ENCODE peak calls at places on chromosomes 3 and 15, in seven cellular contexts. One of them, this sample, is unnamed.

GRCh38 chr3:182490601-182491485 is 302.5 kb upstream of the ATP11B start:
- DNase-seq in H54: peak
- DNase-seq in GM12892: no peak
- DNase-seq in body of pancreas: peak
- DNase-seq in breast epithelium: no peak
- DNase-seq in Peyer's patch: no peak
- DNase-seq in upper lobe of left lung: no peak
- DNase-seq in this sample: peak

GRCh38 chr3:72894941-72895552 is 7.2 kb downstream of the GXYLT2 start:
- DNase-seq in H54: no peak
- DNase-seq in GM12892: no peak
- DNase-seq in body of pancreas: no peak
- DNase-seq in breast epithelium: no peak
- DNase-seq in Peyer's patch: no peak
- DNase-seq in upper lobe of left lung: no peak
- DNase-seq in this sample: no peak

GRCh38 chr3:17945018-17945798 is 202.8 kb upstream of the TBC1D5 start:
- DNase-seq in H54: no peak
- DNase-seq in GM12892: no peak
- DNase-seq in body of pancreas: no peak
- DNase-seq in breast epithelium: no peak
- DNase-seq in Peyer's patch: no peak
- DNase-seq in upper lobe of left lung: no peak
- DNase-seq in this sample: no peak

GRCh38 chr15:80921736-80922135 is 67.9 kb downstream of the MESD start:
- DNase-seq in H54: no peak
- DNase-seq in GM12892: no peak
- DNase-seq in body of pancreas: no peak
- DNase-seq in breast epithelium: no peak
- DNase-seq in Peyer's patch: no peak
- DNase-seq in upper lobe of left lung: no peak
- DNase-seq in this sample: no peak

GRCh38 chr3:187773963-187774789 is 28.9 kb upstream of the BCL6 start:
- DNase-seq in H54: no peak
- DNase-seq in GM12892: no peak
- DNase-seq in body of pancreas: peak
- DNase-seq in breast epithelium: no peak
- DNase-seq in Peyer's patch: no peak
- DNase-seq in upper lobe of left lung: peak
- DNase-seq in this sample: no peak

GRCh38 chr3:103385991-103386390 is 951.2 kb downstream of the ZPLD1 start:
- DNase-seq in H54: no peak
- DNase-seq in GM12892: no peak
- DNase-seq in body of pancreas: no peak
- DNase-seq in breast epithelium: no peak
- DNase-seq in Peyer's patch: no peak
- DNase-seq in upper lobe of left lung: no peak
- DNase-seq in this sample: no peak

GRCh38 chr3:123083446-123084124 is 16.8 kb downstream of the PDIA5 start:
- DNase-seq in H54: no peak
- DNase-seq in GM12892: no peak
- DNase-seq in body of pancreas: no peak
- DNase-seq in breast epithelium: no peak
- DNase-seq in Peyer's patch: no peak
- DNase-seq in upper lobe of left lung: no peak
- DNase-seq in this sample: no peak

GRCh38 chr3:111862415-111862814 is 3.4 kb downstream of the PHLDB2 start:
- DNase-seq in H54: no peak
- DNase-seq in GM12892: no peak
- DNase-seq in body of pancreas: no peak
- DNase-seq in breast epithelium: no peak
- DNase-seq in Peyer's patch: no peak
- DNase-seq in upper lobe of left lung: no peak
- DNase-seq in this sample: no peak

GRCh38 chr3:184133840-184134745 is 1.1 kb upstream of the EIF2B5 start:
- DNase-seq in H54: peak
- DNase-seq in GM12892: peak
- DNase-seq in body of pancreas: peak
- DNase-seq in breast epithelium: peak
- DNase-seq in Peyer's patch: peak
- DNase-seq in upper lobe of left lung: peak
- DNase-seq in this sample: peak

GRCh38 chr3:100635273-100635701 is 25.9 kb downstream of the ADGRG7 start:
- DNase-seq in H54: no peak
- DNase-seq in GM12892: no peak
- DNase-seq in body of pancreas: peak
- DNase-seq in breast epithelium: no peak
- DNase-seq in Peyer's patch: peak
- DNase-seq in upper lobe of left lung: no peak
- DNase-seq in this sample: no peak

GRCh38 chr15:82263350-82263749 is 732 bp downstream of the SAXO2 start:
- DNase-seq in H54: no peak
- DNase-seq in GM12892: no peak
- DNase-seq in body of pancreas: peak
- DNase-seq in breast epithelium: no peak
- DNase-seq in Peyer's patch: no peak
- DNase-seq in upper lobe of left lung: no peak
- DNase-seq in this sample: peak

GRCh38 chr3:30607032-30607833 is 832 bp downstream of the TGFBR2 start:
- DNase-seq in H54: peak
- DNase-seq in GM12892: peak
- DNase-seq in body of pancreas: peak
- DNase-seq in breast epithelium: peak
- DNase-seq in Peyer's patch: peak
- DNase-seq in upper lobe of left lung: peak
- DNase-seq in this sample: peak

GRCh38 chr3:134250717-134251220 is at the start of gene RYK:
- DNase-seq in H54: peak
- DNase-seq in GM12892: peak
- DNase-seq in body of pancreas: peak
- DNase-seq in breast epithelium: peak
- DNase-seq in Peyer's patch: peak
- DNase-seq in upper lobe of left lung: peak
- DNase-seq in this sample: peak
- TF ChIP-seq POLR2A in H54: peak
- TF ChIP-seq POLR2A in GM12892: peak
- TF ChIP-seq POLR2A in body of pancreas: peak
- TF ChIP-seq POLR2A in breast epithelium: peak
- TF ChIP-seq POLR2A in Peyer's patch: peak
- TF ChIP-seq POLR2A in upper lobe of left lung: peak
- TF ChIP-seq POLR2A in this sample: peak

GRCh38 chr3:126912491-126913195 is 70.3 kb upstream of the PLXNA1 start:
- DNase-seq in H54: no peak
- DNase-seq in GM12892: no peak
- DNase-seq in body of pancreas: no peak
- DNase-seq in breast epithelium: no peak
- DNase-seq in Peyer's patch: no peak
- DNase-seq in upper lobe of left lung: no peak
- DNase-seq in this sample: no peak

GRCh38 chr3:126913524-126913923 is 69.4 kb upstream of the PLXNA1 start:
- DNase-seq in H54: no peak
- DNase-seq in GM12892: no peak
- DNase-seq in body of pancreas: no peak
- DNase-seq in breast epithelium: no peak
- DNase-seq in Peyer's patch: no peak
- DNase-seq in upper lobe of left lung: no peak
- DNase-seq in this sample: no peak

GRCh38 chr3:126910231-126910630 is 72.7 kb upstream of the PLXNA1 start:
- DNase-seq in H54: no peak
- DNase-seq in GM12892: no peak
- DNase-seq in body of pancreas: no peak
- DNase-seq in breast epithelium: no peak
- DNase-seq in Peyer's patch: no peak
- DNase-seq in upper lobe of left lung: no peak
- DNase-seq in this sample: no peak

GRCh38 chr3:126912027-126912422 is 70.9 kb upstream of the PLXNA1 start:
- DNase-seq in H54: no peak
- DNase-seq in GM12892: no peak
- DNase-seq in body of pancreas: peak
- DNase-seq in breast epithelium: no peak
- DNase-seq in Peyer's patch: no peak
- DNase-seq in upper lobe of left lung: no peak
- DNase-seq in this sample: no peak

DNA sequence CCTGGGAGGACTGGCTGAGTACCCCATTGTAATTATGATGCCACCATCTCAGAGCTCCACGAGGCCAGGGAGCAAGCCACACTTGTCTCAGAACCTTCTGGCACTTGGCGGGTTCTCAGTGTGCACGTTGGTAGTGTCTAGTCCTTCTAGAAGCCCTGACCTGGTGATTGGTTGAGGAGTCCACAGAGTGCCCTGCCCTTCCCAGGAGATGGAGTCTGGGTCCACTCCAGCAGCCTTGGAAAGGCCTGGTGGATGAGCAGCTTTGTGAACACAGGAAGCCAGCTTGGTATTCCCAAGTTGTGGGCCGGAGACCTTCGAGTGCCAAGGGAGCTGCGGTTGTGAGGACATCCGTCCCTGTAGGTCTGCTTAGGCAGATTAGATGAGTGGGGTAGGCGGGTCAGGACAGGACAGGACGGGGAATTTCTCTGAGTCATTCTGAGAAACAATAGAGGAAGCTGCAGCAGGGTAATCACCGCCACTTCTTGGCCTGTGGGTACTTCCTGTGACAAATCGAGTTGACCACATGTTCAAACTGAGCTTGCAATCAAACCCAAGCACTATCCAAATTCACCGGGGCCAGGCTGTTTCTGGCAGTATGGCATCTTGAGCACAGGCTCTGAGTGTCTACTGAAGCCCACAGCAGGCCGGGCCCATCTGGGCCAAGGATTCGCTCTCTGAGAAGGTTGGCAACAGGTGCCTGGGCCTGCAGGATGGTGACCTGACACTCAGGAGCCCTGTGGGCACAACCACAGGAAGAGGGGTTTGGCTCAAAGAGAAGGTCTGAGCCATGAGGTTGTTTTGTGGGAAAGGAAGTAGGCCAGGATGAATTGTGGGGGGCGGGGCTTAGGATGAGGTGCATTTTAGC is 71.5 kb upstream of the PLXNA1 start:
- DNase-seq in H54: peak
- DNase-seq in GM12892: peak
- DNase-seq in body of pancreas: peak
- DNase-seq in breast epithelium: no peak
- DNase-seq in Peyer's patch: peak
- DNase-seq in upper lobe of left lung: peak
- DNase-seq in this sample: peak
- TF ChIP-seq POLR2A in H54: no peak
- TF ChIP-seq POLR2A in GM12892: peak
- TF ChIP-seq POLR2A in body of pancreas: no peak
- TF ChIP-seq POLR2A in breast epithelium: no peak
- TF ChIP-seq POLR2A in Peyer's patch: no peak
- TF ChIP-seq POLR2A in upper lobe of left lung: peak
- TF ChIP-seq POLR2A in this sample: no peak

DNA sequence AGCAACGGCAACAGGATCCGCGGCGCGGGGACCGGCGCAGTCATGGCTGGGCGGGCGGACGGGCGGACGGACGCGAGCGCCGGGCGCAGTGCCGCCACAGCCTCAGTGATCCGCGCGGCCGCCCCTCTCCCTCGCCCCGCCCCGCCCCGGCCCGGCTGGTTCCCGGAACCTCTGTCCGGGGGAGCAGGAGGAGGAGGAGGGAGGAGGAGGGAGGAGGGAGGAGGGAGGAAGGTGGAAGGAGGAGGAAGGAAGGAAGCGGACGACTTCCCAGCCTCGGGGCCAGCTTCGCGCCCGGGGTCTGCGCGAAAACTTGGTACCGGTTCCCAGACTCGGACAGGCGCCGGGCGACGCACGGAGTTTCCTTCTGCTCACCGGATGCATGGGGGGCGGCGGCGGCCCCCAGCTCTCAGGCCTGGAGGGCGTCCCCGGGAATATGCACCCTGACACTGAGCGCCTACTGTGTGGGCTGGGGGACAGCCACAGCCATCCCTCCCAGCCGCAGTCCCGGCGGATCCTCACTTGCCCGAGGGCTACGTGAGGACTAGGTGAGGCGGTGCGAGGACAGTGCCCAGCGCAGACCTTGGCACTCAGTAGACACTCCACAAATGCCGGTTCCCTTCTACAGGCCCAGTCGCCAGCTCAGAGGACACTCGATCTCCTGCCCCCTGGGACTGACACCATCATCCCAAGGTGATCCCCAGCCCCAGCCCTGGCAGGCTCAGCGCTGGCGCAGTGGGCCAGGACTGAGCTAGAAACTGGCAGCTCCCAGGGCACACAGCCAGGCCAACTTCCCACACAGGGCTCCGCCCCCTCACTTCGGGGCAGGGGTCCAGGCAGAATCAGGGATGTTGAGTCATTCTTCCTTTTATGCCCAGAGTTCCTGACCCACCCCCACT is at the start of gene SHISA5:
- DNase-seq in H54: no peak
- DNase-seq in GM12892: peak
- DNase-seq in body of pancreas: peak
- DNase-seq in breast epithelium: peak
- DNase-seq in Peyer's patch: peak
- DNase-seq in upper lobe of left lung: peak
- DNase-seq in this sample: peak
- TF ChIP-seq POLR2A in H54: peak
- TF ChIP-seq POLR2A in GM12892: no peak
- TF ChIP-seq POLR2A in body of pancreas: peak
- TF ChIP-seq POLR2A in breast epithelium: no peak
- TF ChIP-seq POLR2A in Peyer's patch: no peak
- TF ChIP-seq POLR2A in upper lobe of left lung: peak
- TF ChIP-seq POLR2A in this sample: no peak

DNA sequence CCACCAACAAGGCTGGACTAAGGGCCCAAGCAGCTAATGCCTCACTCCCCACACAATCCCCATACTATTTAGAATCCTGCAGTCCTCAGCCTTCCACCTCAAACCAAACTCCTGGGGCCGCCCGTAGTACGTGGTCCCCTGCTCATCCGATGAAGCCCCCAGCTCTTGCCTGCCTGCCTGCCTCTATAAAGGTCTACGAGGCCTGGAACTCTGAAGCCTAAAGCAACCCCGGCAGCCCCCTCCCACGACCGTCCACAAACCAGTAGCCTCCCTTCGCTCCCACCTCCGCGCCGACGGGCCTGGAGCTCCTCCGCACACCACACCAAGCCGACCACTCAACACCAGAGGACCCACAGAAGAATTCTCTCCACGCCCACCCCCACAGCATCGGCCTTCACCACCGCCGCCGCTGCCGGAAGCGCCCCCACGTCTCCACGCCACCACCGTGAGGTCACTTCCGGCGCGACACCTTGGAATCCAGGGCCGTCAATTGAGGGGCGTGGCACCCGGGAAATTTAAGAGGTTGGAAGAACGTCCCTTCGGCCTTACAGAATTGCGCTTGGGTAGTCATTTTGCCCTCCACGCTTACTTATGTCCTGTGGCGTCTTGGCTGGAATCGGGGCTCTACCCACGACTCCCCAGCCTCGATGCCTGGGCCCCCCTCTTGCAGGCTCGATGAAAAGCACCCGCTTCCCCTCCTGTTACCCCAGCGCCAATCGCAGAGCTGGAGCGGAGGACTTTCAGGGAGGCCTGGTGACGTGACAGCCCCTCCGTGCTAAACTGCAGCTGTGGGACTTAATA is at the start of gene EDC3:
- DNase-seq in H54: peak
- DNase-seq in GM12892: peak
- DNase-seq in body of pancreas: peak
- DNase-seq in breast epithelium: peak
- DNase-seq in Peyer's patch: peak
- DNase-seq in upper lobe of left lung: peak
- DNase-seq in this sample: peak
- TF ChIP-seq POLR2A in H54: peak
- TF ChIP-seq POLR2A in GM12892: peak
- TF ChIP-seq POLR2A in body of pancreas: no peak
- TF ChIP-seq POLR2A in breast epithelium: peak
- TF ChIP-seq POLR2A in Peyer's patch: no peak
- TF ChIP-seq POLR2A in upper lobe of left lung: peak
- TF ChIP-seq POLR2A in this sample: peak

GRCh38 chr3:150388468-150389418 is 19.4 kb upstream of the TSC22D2 start:
- DNase-seq in H54: no peak
- DNase-seq in GM12892: no peak
- DNase-seq in body of pancreas: no peak
- DNase-seq in breast epithelium: no peak
- DNase-seq in Peyer's patch: no peak
- DNase-seq in upper lobe of left lung: no peak
- DNase-seq in this sample: no peak
- TF ChIP-seq POLR2A in H54: no peak
- TF ChIP-seq POLR2A in GM12892: no peak
- TF ChIP-seq POLR2A in body of pancreas: no peak
- TF ChIP-seq POLR2A in breast epithelium: no peak
- TF ChIP-seq POLR2A in Peyer's patch: no peak
- TF ChIP-seq POLR2A in upper lobe of left lung: no peak
- TF ChIP-seq POLR2A in this sample: no peak